ENCODE peak calls at places on chromosomes 13 and 19, in nine cellular contexts. One of them, this sample, is unnamed.

GRCh38 chr19:51462276-51462675 is 4.0 kb upstream of the SIGLEC8 start:
- DNase-seq in cerebellar nuclear complex: no peak
- DNase-seq in germinal center: no peak
- DNase-seq in Panc1: no peak
- DNase-seq in lower leg skin: peak; percentile 67
- DNase-seq in progenitor cell of endocrine pancreas: no peak
- DNase-seq in stimulated activated naive CD8-positive, alpha-beta T cell treated with anti-CD3 and anti-CD28 coated beads, Interleukin-15, Interleukin-2, amounts not matched to agents 100 U/mL and 50 U/mL, for 24 hours: no peak
- DNase-seq in tibial artery: no peak
- DNase-seq in cardiac muscle cell: no peak
- DNase-seq in this sample: no peak

GRCh38 chr19:17948967-17949930 is 16.4 kb downstream of the CCDC124 start:
- DNase-seq in cerebellar nuclear complex: no peak
- DNase-seq in germinal center: no peak
- DNase-seq in Panc1: no peak
- DNase-seq in lower leg skin: no peak
- DNase-seq in progenitor cell of endocrine pancreas: no peak
- DNase-seq in stimulated activated naive CD8-positive, alpha-beta T cell treated with anti-CD3 and anti-CD28 coated beads, Interleukin-15, Interleukin-2, amounts not matched to agents 100 U/mL and 50 U/mL, for 24 hours: peak; percentile 50
- DNase-seq in tibial artery: no peak
- DNase-seq in cardiac muscle cell: no peak
- DNase-seq in this sample: no peak

GRCh38 chr13:27980280-27980998 is 8.1 kb downstream of the URAD start:
- DNase-seq in cerebellar nuclear complex: no peak
- DNase-seq in germinal center: no peak
- DNase-seq in Panc1: no peak
- DNase-seq in lower leg skin: peak; percentile 75
- DNase-seq in progenitor cell of endocrine pancreas: no peak
- DNase-seq in stimulated activated naive CD8-positive, alpha-beta T cell treated with anti-CD3 and anti-CD28 coated beads, Interleukin-15, Interleukin-2, amounts not matched to agents 100 U/mL and 50 U/mL, for 24 hours: no peak
- DNase-seq in tibial artery: no peak
- DNase-seq in cardiac muscle cell: no peak
- DNase-seq in this sample: no peak

GRCh38 chr13:94558721-94559120 is 37.2 kb downstream of the TGDS start:
- DNase-seq in cerebellar nuclear complex: no peak
- DNase-seq in germinal center: no peak
- DNase-seq in Panc1: no peak
- DNase-seq in lower leg skin: no peak
- DNase-seq in progenitor cell of endocrine pancreas: no peak
- DNase-seq in stimulated activated naive CD8-positive, alpha-beta T cell treated with anti-CD3 and anti-CD28 coated beads, Interleukin-15, Interleukin-2, amounts not matched to agents 100 U/mL and 50 U/mL, for 24 hours: no peak
- DNase-seq in tibial artery: no peak
- DNase-seq in cardiac muscle cell: no peak
- DNase-seq in this sample: no peak

GRCh38 chr13:111506621-111507020 is 186.2 kb downstream of the TEX29 start:
- DNase-seq in cerebellar nuclear complex: no peak
- DNase-seq in germinal center: no peak
- DNase-seq in Panc1: no peak
- DNase-seq in lower leg skin: peak; percentile 69
- DNase-seq in progenitor cell of endocrine pancreas: no peak
- DNase-seq in stimulated activated naive CD8-positive, alpha-beta T cell treated with anti-CD3 and anti-CD28 coated beads, Interleukin-15, Interleukin-2, amounts not matched to agents 100 U/mL and 50 U/mL, for 24 hours: no peak
- DNase-seq in tibial artery: no peak
- DNase-seq in cardiac muscle cell: no peak
- DNase-seq in this sample: no peak

GRCh38 chr13:107157272-107157671 is 589.3 kb upstream of the ARGLU1 start:
- DNase-seq in cerebellar nuclear complex: no peak
- DNase-seq in germinal center: no peak
- DNase-seq in Panc1: no peak
- DNase-seq in lower leg skin: no peak
- DNase-seq in progenitor cell of endocrine pancreas: no peak
- DNase-seq in stimulated activated naive CD8-positive, alpha-beta T cell treated with anti-CD3 and anti-CD28 coated beads, Interleukin-15, Interleukin-2, amounts not matched to agents 100 U/mL and 50 U/mL, for 24 hours: no peak
- DNase-seq in tibial artery: no peak
- DNase-seq in cardiac muscle cell: no peak
- DNase-seq in this sample: no peak

GRCh38 chr19:33702606-33703437 is 81.1 kb downstream of the CHST8 start:
- DNase-seq in cerebellar nuclear complex: no peak
- DNase-seq in germinal center: no peak
- DNase-seq in Panc1: no peak
- DNase-seq in lower leg skin: no peak
- DNase-seq in progenitor cell of endocrine pancreas: no peak
- DNase-seq in stimulated activated naive CD8-positive, alpha-beta T cell treated with anti-CD3 and anti-CD28 coated beads, Interleukin-15, Interleukin-2, amounts not matched to agents 100 U/mL and 50 U/mL, for 24 hours: no peak
- DNase-seq in tibial artery: no peak
- DNase-seq in cardiac muscle cell: no peak
- DNase-seq in this sample: no peak

GRCh38 chr13:48539550-48539949 is 6.7 kb upstream of the RCBTB2 start:
- DNase-seq in cerebellar nuclear complex: no peak
- DNase-seq in germinal center: no peak
- DNase-seq in Panc1: no peak
- DNase-seq in lower leg skin: no peak
- DNase-seq in progenitor cell of endocrine pancreas: no peak
- DNase-seq in stimulated activated naive CD8-positive, alpha-beta T cell treated with anti-CD3 and anti-CD28 coated beads, Interleukin-15, Interleukin-2, amounts not matched to agents 100 U/mL and 50 U/mL, for 24 hours: no peak
- DNase-seq in tibial artery: no peak
- DNase-seq in cardiac muscle cell: no peak
- DNase-seq in this sample: no peak

GRCh38 chr19:54418030-54418929 is 3.0 kb downstream of the TTYH1 start:
- DNase-seq in cerebellar nuclear complex: no peak
- DNase-seq in germinal center: no peak
- DNase-seq in Panc1: no peak
- DNase-seq in lower leg skin: no peak
- DNase-seq in progenitor cell of endocrine pancreas: no peak
- DNase-seq in stimulated activated naive CD8-positive, alpha-beta T cell treated with anti-CD3 and anti-CD28 coated beads, Interleukin-15, Interleukin-2, amounts not matched to agents 100 U/mL and 50 U/mL, for 24 hours: peak; percentile 58
- DNase-seq in tibial artery: no peak
- DNase-seq in cardiac muscle cell: peak; percentile 73
- DNase-seq in this sample: no peak

GRCh38 chr19:53942001-53942786 is 20.5 kb upstream of the CACNG8 start:
- DNase-seq in cerebellar nuclear complex: no peak
- DNase-seq in germinal center: no peak
- DNase-seq in Panc1: no peak
- DNase-seq in lower leg skin: no peak
- DNase-seq in progenitor cell of endocrine pancreas: peak; percentile 23
- DNase-seq in stimulated activated naive CD8-positive, alpha-beta T cell treated with anti-CD3 and anti-CD28 coated beads, Interleukin-15, Interleukin-2, amounts not matched to agents 100 U/mL and 50 U/mL, for 24 hours: peak; percentile 30
- DNase-seq in tibial artery: no peak
- DNase-seq in cardiac muscle cell: no peak
- DNase-seq in this sample: no peak

GRCh38 chr19:2294377-2295335 is 12.7 kb upstream of the PEAK3 start:
- DNase-seq in cerebellar nuclear complex: no peak
- DNase-seq in germinal center: no peak
- DNase-seq in Panc1: no peak
- DNase-seq in lower leg skin: no peak
- DNase-seq in progenitor cell of endocrine pancreas: no peak
- DNase-seq in stimulated activated naive CD8-positive, alpha-beta T cell treated with anti-CD3 and anti-CD28 coated beads, Interleukin-15, Interleukin-2, amounts not matched to agents 100 U/mL and 50 U/mL, for 24 hours: no peak
- DNase-seq in tibial artery: no peak
- DNase-seq in cardiac muscle cell: peak; percentile 81
- DNase-seq in this sample: no peak

This sample was measured in NCI-H1417 treated with DMSO at 0.1 percent for 48 hours.